ENCODE peak calls at places on chromosomes 6 and 20, in eight cellular contexts. E, F, S, V, U, J, G and D are unnamed samples.

GRCh38 chr6:154536922-154537449 is 26.5 kb upstream of the CNKSR3 start:
- DNase-seq in E (no peak), F (no peak), S (no peak), V (no peak), U (no peak), J (no peak), G (no peak), D (no peak)

GRCh38 chr6:53547815-53548496 is 3.1 kb upstream of the GCLC start:
- DNase-seq in E (peak; percentile 69), F (peak; percentile 96), S (peak; percentile 97), V (peak; percentile 98), U (peak; percentile 97), J (peak; percentile 89), G (peak; percentile 95), D (peak; percentile 94)

GRCh38 chr6:36666726-36667591 is 11.6 kb upstream of the CDKN1A start:
- DNase-seq in E (peak; percentile 91), F (peak; percentile 74), S (peak; percentile 96), V (peak; percentile 97), U (peak; percentile 47), J (peak; percentile 54), G (peak; percentile 82), D (peak; percentile 73)

GRCh38 chr6:158328446-158328845 is 16.2 kb downstream of the TULP4 start:
- DNase-seq in E (no peak), F (no peak), S (no peak), V (no peak), U (no peak), J (no peak), G (peak; percentile 53), D (no peak)

GRCh38 chr20:62795023-62795761 is 1.1 kb upstream of the MRGBP start:
- DNase-seq in E (no peak), F (peak; percentile 67), S (peak; percentile 49), V (peak; percentile 44), U (peak; percentile 57), J (peak; percentile 51), G (peak; percentile 65), D (peak; percentile 68)

GRCh38 chr20:9200196-9200595 is 131.3 kb downstream of the PLCB4 start:
- DNase-seq in E (no peak), F (no peak), S (no peak), V (peak; percentile 64), U (no peak), J (no peak), G (no peak), D (no peak)

GRCh38 chr6:131950767-131951575 is at the start of gene CCN2:
- DNase-seq in E (no peak), F (no peak), S (peak; percentile 100), V (peak; percentile 99), U (peak; percentile 87), J (peak; percentile 96), G (peak; percentile 97), D (peak; percentile 98)

GRCh38 chr6:43396408-43397149 is 27.1 kb upstream of the ZNF318 start:
- DNase-seq in E (no peak), F (no peak), S (no peak), V (no peak), U (peak; percentile 76), J (no peak), G (no peak), D (no peak)

GRCh38 chr6:67629268-67629667 is 1005.8 kb upstream of the ADGRB3 start:
- DNase-seq in E (no peak), F (no peak), S (peak; percentile 1), V (peak; percentile 70), U (no peak), J (no peak), G (no peak), D (no peak)

GRCh38 chr6:4084444-4085328 is 5.7 kb upstream of the FAM217A start:
- DNase-seq in E (no peak), F (no peak), S (no peak), V (no peak), U (no peak), J (no peak), G (no peak), D (no peak)

GRCh38 chr6:6001443-6001842 is 5.3 kb downstream of the NRN1 start:
- DNase-seq in E (no peak), F (no peak), S (no peak), V (no peak), U (no peak), J (no peak), G (no peak), D (no peak)

GRCh38 chr6:146901940-146902816 is 302.0 kb upstream of the STXBP5 start:
- DNase-seq in E (no peak), F (no peak), S (peak; percentile 23), V (no peak), U (peak; percentile 62), J (no peak), G (no peak), D (no peak)

GRCh38 chr20:19815553-19815991 is 57.5 kb downstream of the RIN2 start:
- DNase-seq in E (no peak), F (peak; percentile 41), S (peak; percentile 99), V (peak; percentile 99), U (peak; percentile 99), J (no peak), G (no peak), D (no peak)

GRCh38 chr6:73515204-73516101 is 5.4 kb downstream of the EEF1A1 start:
- DNase-seq in E (no peak), F (peak; percentile 80), S (peak; percentile 88), V (peak; percentile 80), U (peak; percentile 73), J (no peak), G (peak; percentile 45), D (peak; percentile 78)

GRCh38 chr6:56004421-56004820 is 129.0 kb upstream of the BMP5 start:
- DNase-seq in E (no peak), F (no peak), S (peak; percentile 5), V (peak; percentile 21), U (peak; percentile 67), J (no peak), G (no peak), D (no peak)

GRCh38 chr20:24589381-24589780 is 120.0 kb downstream of the SYNDIG1 start:
- DNase-seq in E (no peak), F (no peak), S (no peak), V (no peak), U (no peak), J (no peak), G (peak; percentile 7), D (no peak)

GRCh38 chr6:166619912-166620311 is 7.1 kb downstream of the RPS6KA2 start:
- DNase-seq in E (no peak), F (no peak), S (peak; percentile 98), V (peak; percentile 99), U (peak; percentile 88), J (no peak), G (no peak), D (no peak)

GRCh38 chr6:142729618-142730017 is 215.4 kb downstream of the HIVEP2 start:
- DNase-seq in E (no peak), F (no peak), S (no peak), V (no peak), U (no peak), J (no peak), G (no peak), D (no peak)

GRCh38 chr6:144896296-144896695 is 611.2 kb downstream of the UTRN start:
- DNase-seq in E (no peak), F (no peak), S (no peak), V (no peak), U (no peak), J (no peak), G (no peak), D (no peak)

GRCh38 chr6:144895890-144896289 is 610.8 kb downstream of the UTRN start:
- DNase-seq in E (no peak), F (no peak), S (no peak), V (no peak), U (no peak), J (no peak), G (peak; percentile 29), D (no peak)

GRCh38 chr6:144898052-144898689 is 613.0 kb downstream of the UTRN start:
- DNase-seq in E (no peak), F (no peak), S (peak; percentile 54), V (peak; percentile 82), U (peak; percentile 71), J (no peak), G (no peak), D (no peak)

GRCh38 chr6:144897441-144897921 is 612.3 kb downstream of the UTRN start:
- DNase-seq in E (no peak), F (no peak), S (peak; percentile 87), V (peak; percentile 86), U (peak; percentile 94), J (no peak), G (no peak), D (no peak)

DNA sequence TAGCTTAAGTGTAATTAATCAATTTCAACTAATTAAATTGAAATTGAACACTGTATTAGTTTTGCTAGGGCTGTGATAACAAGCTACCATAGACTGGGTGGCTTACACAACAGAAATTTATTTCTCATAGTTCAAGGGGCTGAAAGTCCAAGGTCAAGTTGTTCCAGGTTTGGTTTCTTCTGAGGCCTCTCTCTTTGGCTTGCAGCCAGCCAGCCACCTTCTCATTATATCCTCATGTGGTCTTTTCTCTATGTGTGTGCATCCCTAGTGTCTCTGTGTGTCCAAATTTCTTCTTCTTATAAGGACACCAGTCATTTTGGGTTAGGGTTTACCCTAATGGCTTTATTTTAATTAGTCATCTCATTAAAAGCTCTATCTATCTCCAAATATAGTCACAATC is 611.7 kb downstream of the UTRN start:
- DNase-seq in E (no peak), F (no peak), S (no peak), V (no peak), U (no peak), J (no peak), G (no peak), D (no peak)
- H2AFZ ChIP-seq in E (no peak overlapping the region), F (no peak overlapping the region), S (no peak overlapping the region), V (no peak overlapping the region), U (no peak overlapping the region), J (no peak overlapping the region), G (no peak overlapping the region), D (no peak overlapping the region)

GRCh38 chr6:112980676-112981075 is 633.5 kb downstream of the RFPL4B start:
- DNase-seq in E (no peak), F (no peak), S (no peak), V (no peak), U (no peak), J (no peak), G (no peak), D (no peak)
- H2AFZ ChIP-seq in E (no peak overlapping the region), F (no peak overlapping the region), S (no peak overlapping the region), V (no peak overlapping the region), U (no peak overlapping the region), J (no peak overlapping the region), G (no peak overlapping the region), D (no peak overlapping the region)

GRCh38 chr20:59005523-59006166 is 1.4 kb downstream of the CTSZ start:
- DNase-seq in E (no peak), F (peak; percentile 20), S (no peak), V (no peak), U (no peak), J (no peak), G (no peak), D (no peak)
- H2AFZ ChIP-seq in E (no peak overlapping the region), F (peak overlapping the region; percentile 50), S (peak overlapping the region; percentile 94), V (no peak overlapping the region), U (peak overlapping the region; percentile 90), J (no peak overlapping the region), G (no peak overlapping the region), D (no peak overlapping the region)

DNA sequence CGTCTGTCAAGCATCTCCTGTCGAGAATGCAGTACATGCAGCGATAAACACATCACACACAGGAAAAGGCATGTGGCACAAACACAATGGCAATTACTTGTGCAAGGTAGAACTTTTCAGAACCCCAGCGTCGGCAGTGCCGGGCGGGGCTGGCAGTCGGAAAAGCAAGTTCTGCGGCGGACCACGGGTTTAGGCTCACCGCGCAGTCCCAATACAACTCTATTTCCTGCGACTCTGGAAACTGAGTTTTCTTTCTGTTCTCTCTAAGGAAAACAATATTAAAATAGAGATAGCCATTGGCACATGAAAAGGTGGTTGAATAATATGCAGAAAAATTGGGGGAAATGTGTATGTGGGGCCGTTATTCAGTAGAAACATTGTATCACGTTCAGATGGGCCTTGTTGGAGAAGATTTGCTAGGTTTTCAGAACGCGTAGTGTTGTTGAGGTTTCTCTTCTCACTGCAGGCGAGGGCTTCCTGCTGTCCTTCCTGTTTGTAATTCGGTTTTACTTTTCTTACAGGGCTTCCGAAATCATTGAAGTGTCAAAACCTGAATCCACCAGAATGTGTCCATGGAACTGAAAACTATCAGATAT is 369.5 kb downstream of the THBS2 start:
- DNase-seq in E (no peak), F (no peak), S (no peak), V (no peak), U (no peak), J (no peak), G (no peak), D (no peak)
- H2AFZ ChIP-seq in E (peak overlapping the region; percentile 29), F (peak overlapping the region; percentile 70), S (no peak overlapping the region), V (no peak overlapping the region), U (no peak overlapping the region), J (peak overlapping the region; percentile 69), G (no peak overlapping the region), D (no peak overlapping the region)